ENCODE peak calls at places on chromosomes 3 and 15, in four cellular contexts. O is Calu3, N is fibroblast of the aortic adventitia, S is left lung. X is an unnamed sample.

GRCh38 chr15:67832965-67833503 is 6.8 kb downstream of the RNU6-1 start:
- DNase-seq in S (no peak), O (no peak), N (no peak), X (no peak)

GRCh38 chr15:25860885-25861866 is 2.0 kb downstream of the ATP10A start:
- DNase-seq in S (no peak), O (no peak), N (peak), X (no peak)

GRCh38 chr15:85950101-85950500 is 129.6 kb upstream of the AGBL1 start:
- DNase-seq in S (no peak), N (no peak), O (no peak), X (no peak)

GRCh38 chr3:170021083-170021482 is 16.7 kb upstream of the GPR160 start:
- DNase-seq in S (no peak), N (no peak), O (no peak), X (no peak)

GRCh38 chr3:167684389-167684993 is 30.7 kb upstream of the WDR49 start:
- DNase-seq in O (peak), N (peak), S (no peak), X (peak)

GRCh38 chr3:82685761-82686160 is 924.3 kb upstream of the GBE1 start:
- DNase-seq in O (no peak), N (no peak), S (no peak), X (no peak)

GRCh38 chr15:62966294-62966693 is 76.3 kb upstream of the TPM1 start:
- DNase-seq in N (no peak), O (no peak), S (no peak), X (no peak)

GRCh38 chr15:63263519-63263918 is 13.9 kb upstream of the APH1B start:
- DNase-seq in S (no peak), O (no peak), N (no peak), X (no peak)

GRCh38 chr15:61403884-61404283 is 174.8 kb upstream of the RORA start:
- DNase-seq in O (no peak), S (no peak), N (no peak), X (no peak)

GRCh38 chr3:142278451-142278850 is 53.1 kb upstream of the GK5 start:
- DNase-seq in N (peak), O (no peak), S (no peak), X (peak)

GRCh38 chr3:133573054-133573628 is 345 bp upstream of the CDV3 start:
- DNase-seq in O (peak), S (peak), N (peak), X (peak)

GRCh38 chr15:25572201-25572600 is 133.4 kb upstream of the UBE3A start:
- DNase-seq in O (no peak), S (no peak), N (no peak), X (peak)

GRCh38 chr3:116473602-116474001 is 28.3 kb upstream of the LSAMP start:
- DNase-seq in N (no peak), S (no peak), O (no peak), X (no peak)

GRCh38 chr3:115428825-115429224 is 194.5 kb upstream of the GAP43 start:
- DNase-seq in S (no peak), N (no peak), O (no peak), X (no peak)

GRCh38 chr3:179074656-179075055 is 3.0 kb upstream of the ZMAT3 start:
- DNase-seq in O (no peak), N (no peak), S (no peak), X (no peak)

GRCh38 chr3:136353461-136353860 is 103.3 kb downstream of the PCCB start:
- DNase-seq in O (no peak), N (no peak), S (no peak), X (no peak)

GRCh38 chr15:71715914-71716313 is 94.4 kb upstream of the NR2E3 start:
- DNase-seq in S (no peak), N (no peak), O (no peak), X (no peak)

GRCh38 chr3:160278210-160278609 is 53.0 kb downstream of the C3orf80 start:
- DNase-seq in S (no peak), O (no peak), N (no peak), X (no peak)

GRCh38 chr3:11288021-11288491 is 15.9 kb downstream of the ATG7 start:
- DNase-seq in N (peak), O (no peak), S (no peak), X (peak)

GRCh38 chr15:66573719-66574641 is 8.2 kb upstream of the LCTL start:
- DNase-seq in S (no peak), N (peak), O (no peak), X (peak)

GRCh38 chr3:89098964-89099585 is 8.3 kb upstream of the EPHA3 start:
- DNase-seq in S (no peak), N (peak), O (peak), X (peak)

GRCh38 chr3:156460206-156460609 is 94.7 kb downstream of the SSR3 start:
- DNase-seq in O (no peak), N (no peak), S (no peak), X (no peak)

GRCh38 chr15:96619171-96619570 is 288.7 kb downstream of the NR2F2 start:
- DNase-seq in S (no peak), O (no peak), N (no peak), X (no peak)

GRCh38 chr3:14532691-14533456 is 7.3 kb downstream of the GRIP2 start:
- DNase-seq in O (peak), N (peak), S (no peak), X (no peak)

GRCh38 chr3:194249323-194250103 is 101.6 kb downstream of the CPN2 start:
- DNase-seq in N (no peak), S (no peak), O (no peak), X (no peak)

GRCh38 chr3:184582583-184582982 is 21.0 kb downstream of the EPHB3 start:
- DNase-seq in N (peak), O (no peak), S (no peak), X (peak)

DNA sequence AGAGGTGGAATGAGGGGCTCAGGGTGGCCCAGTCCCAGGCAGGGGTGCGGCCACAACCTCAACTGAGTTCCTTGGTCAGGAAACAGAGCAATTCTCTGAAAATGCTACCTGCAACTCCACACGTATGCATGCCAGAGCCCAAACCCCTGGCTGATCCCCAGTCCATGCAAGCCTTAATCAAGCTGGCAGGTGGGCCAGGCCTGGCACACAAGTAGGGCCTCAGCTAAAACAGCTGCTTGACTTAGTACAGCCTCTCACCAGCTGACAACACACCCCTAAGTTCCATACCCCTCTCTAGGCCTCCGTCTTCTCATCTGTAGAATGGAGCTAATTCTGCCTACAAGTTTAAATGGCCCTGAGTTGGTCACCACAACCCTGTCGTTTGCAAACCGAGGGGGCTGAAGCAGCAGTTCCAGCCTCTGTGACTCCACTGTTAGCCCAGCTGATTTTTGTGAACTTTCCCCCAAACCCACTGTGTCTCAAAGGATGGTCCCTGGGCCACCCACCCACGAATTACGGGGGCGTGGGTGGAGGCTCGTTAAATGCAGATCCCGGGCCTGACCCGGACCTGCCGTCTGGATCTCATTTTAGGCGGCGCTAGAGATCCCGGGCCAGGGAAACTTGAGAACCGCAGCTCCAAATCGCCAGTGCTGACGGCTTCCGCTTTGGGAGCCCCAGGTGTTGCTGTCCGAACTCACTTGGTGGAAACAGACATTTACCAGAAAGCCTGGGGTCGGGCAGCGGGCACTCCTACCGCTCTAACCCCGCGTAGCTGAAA is 927 bp downstream of the CHDH start:
- DNase-seq in O (peak), N (peak), S (peak), X (peak)
- TF ChIP-seq CTCF in O (no peak), N (peak), S (no peak), X (peak)

GRCh38 chr3:196631655-196632032 is 7.8 kb upstream of the NRROS start:
- DNase-seq in N (peak), O (no peak), S (no peak), X (no peak)

GRCh38 chr3:196634224-196634623 is 5.3 kb upstream of the NRROS start:
- DNase-seq in N (no peak), S (peak), O (no peak), X (no peak)

GRCh38 chr3:196633658-196634151 is 5.8 kb upstream of the NRROS start:
- DNase-seq in N (no peak), O (no peak), S (no peak), X (no peak)

GRCh38 chr3:196634851-196635250 is 4.6 kb upstream of the NRROS start:
- DNase-seq in O (no peak), S (no peak), N (no peak), X (no peak)

DNA sequence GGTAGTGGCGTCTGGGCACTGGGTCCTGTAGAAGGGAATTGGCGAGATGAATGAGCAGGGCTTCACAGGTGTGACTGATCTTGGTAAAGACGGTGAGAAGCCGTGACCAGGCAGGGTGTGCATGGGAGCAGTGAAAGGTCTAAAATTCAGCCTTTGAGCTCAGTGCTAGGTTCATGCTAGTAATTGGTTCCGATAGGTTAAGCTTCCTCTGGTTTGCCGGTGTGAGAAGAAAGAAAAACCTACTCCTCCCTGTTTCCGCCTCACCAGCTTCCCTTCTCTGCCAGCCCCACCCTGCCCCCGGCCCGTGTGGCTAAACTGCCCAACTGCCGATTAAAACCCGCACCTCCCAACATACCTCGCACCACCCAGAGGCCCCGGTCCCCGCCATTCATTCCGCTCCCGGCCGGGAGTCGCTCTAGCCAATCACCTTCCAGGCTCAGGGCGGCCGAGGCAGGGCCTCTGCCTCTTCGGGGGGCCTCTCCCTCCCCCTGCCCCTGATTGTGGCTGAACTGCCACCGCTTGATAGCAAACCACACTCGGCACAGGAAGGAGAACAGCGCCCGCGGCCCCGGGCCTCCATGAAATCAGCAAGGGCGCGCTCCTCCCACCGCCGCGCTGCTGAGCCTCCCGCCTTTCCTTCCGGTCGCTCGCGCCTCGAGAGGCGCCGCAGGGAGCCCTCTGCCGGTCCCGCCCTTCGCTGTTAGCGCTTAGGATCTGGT is 7.3 kb upstream of the NRROS start:
- DNase-seq in N (peak), S (peak), O (peak), X (peak)
- TF ChIP-seq CTCF in N (peak), S (peak), O (no peak), X (peak)

GRCh38 chr15:34514251-34514760 is 69.1 kb downstream of the GOLGA8B start:
- DNase-seq in N (peak), O (peak), S (no peak), X (peak)
- TF ChIP-seq CTCF in N (no peak), O (no peak), S (no peak), X (no peak)

GRCh38 chr15:31461911-31462480 is 135.4 kb downstream of the KLF13 start:
- DNase-seq in S (no peak), N (no peak), O (no peak), X (no peak)
- TF ChIP-seq CTCF in S (no peak), N (peak), O (no peak), X (peak)

GRCh38 chr15:45572627-45573026 is 14.6 kb upstream of the BLOC1S6 start:
- DNase-seq in O (no peak), S (no peak), N (no peak), X (no peak)

GRCh38 chr15:45573961-45574629 is 13.1 kb upstream of the BLOC1S6 start:
- DNase-seq in N (peak), O (peak), S (no peak), X (peak)
- TF ChIP-seq CTCF in N (peak), O (no peak), S (peak), X (peak)

X was measured in fibroblast of pulmonary artery.